ENCODE peak calls at places on chromosomes 12 and 14, in seven cellular contexts. G, Q, M, J, R, U and B are unnamed samples.

GRCh38 chr14:22996823-22997301 is 13.1 kb downstream of the C14orf93 start:
- DNase-seq in R (no peak), J (no peak), M (no peak), G (no peak), U (no peak), Q (no peak), B (no peak)

GRCh38 chr14:61696753-61697318 is 1.5 kb downstream of the HIF1A start:
- DNase-seq in M (no peak), U (no peak), G (no peak), R (no peak), J (no peak), Q (no peak), B (no peak)

GRCh38 chr14:104801284-104802119 is 601 bp downstream of the ZBTB42 start:
- DNase-seq in R (no peak), M (no peak), Q (no peak), U (no peak), G (no peak), J (no peak), B (no peak)

GRCh38 chr14:75125617-75126016 is 1.2 kb downstream of the NEK9 start:
- DNase-seq in R (no peak), J (no peak), M (no peak), G (peak), Q (peak), U (no peak), B (no peak)

GRCh38 chr14:101681795-101682194 is 79.7 kb upstream of the PPP2R5C start:
- DNase-seq in M (no peak), J (no peak), R (no peak), G (no peak), U (no peak), Q (no peak), B (no peak)

GRCh38 chr14:51554953-51555352 is 96.8 kb upstream of the FRMD6 start:
- DNase-seq in G (no peak), J (no peak), U (no peak), Q (peak), R (no peak), M (no peak), B (no peak)

GRCh38 chr14:29548948-29549370 is 378.7 kb downstream of the PRKD1 start:
- DNase-seq in R (no peak), U (peak), G (peak), Q (peak), J (peak), M (peak), B (no peak)

GRCh38 chr12:26304273-26304672 is 108.9 kb downstream of the SSPN start:
- DNase-seq in Q (no peak), R (no peak), J (no peak), M (no peak), G (no peak), U (no peak), B (no peak)

GRCh38 chr14:104888489-104889373 is 23.7 kb downstream of the CEP170B start:
- DNase-seq in R (no peak), Q (no peak), U (no peak), J (no peak), M (peak), G (no peak), B (no peak)

GRCh38 chr14:64194404-64194803 is 99.8 kb downstream of the ESR2 start:
- DNase-seq in J (no peak), U (no peak), Q (no peak), M (no peak), R (no peak), G (no peak), B (no peak)

GRCh38 chr12:123989168-123989567 is 16.2 kb downstream of the ZNF664 start:
- DNase-seq in Q (no peak), M (no peak), U (no peak), G (no peak), J (no peak), R (no peak), B (no peak)

GRCh38 chr12:67698711-67699603 is 50.4 kb downstream of the DYRK2 start:
- DNase-seq in G (peak), Q (no peak), U (peak), J (no peak), M (no peak), R (no peak), B (peak)

GRCh38 chr14:48331421-48331820 is 656.0 kb upstream of the MDGA2 start:
- DNase-seq in U (no peak), J (no peak), Q (no peak), R (no peak), G (peak), M (no peak), B (no peak)

GRCh38 chr14:105890474-105891220 is 364.3 kb downstream of the TMEM121 start:
- DNase-seq in J (no peak), G (no peak), U (no peak), R (no peak), M (no peak), Q (no peak), B (no peak)

GRCh38 chr14:61346793-61347192 is 25.4 kb downstream of the PRKCH start:
- DNase-seq in M (no peak), R (no peak), U (no peak), G (no peak), Q (no peak), J (no peak), B (no peak)

GRCh38 chr12:132021965-132022364 is 72.2 kb downstream of the EP400 start:
- DNase-seq in U (no peak), Q (no peak), G (no peak), R (no peak), M (no peak), J (no peak), B (no peak)

GRCh38 chr14:96627811-96628775 is 125.9 kb downstream of the PAPOLA start:
- DNase-seq in J (no peak), G (no peak), Q (no peak), U (no peak), M (no peak), R (no peak), B (no peak)